ENCODE peak calls at places on chromosomes 16 and 17, in ten cellular contexts. One of them, this sample, is unnamed.

GRCh38 chr16:27795992-27796614 is 246.2 kb downstream of the KATNIP start:
- DNase-seq in right atrium auricular region: no peak
- DNase-seq in activated CD4-positive, CD25-positive, alpha-beta regulatory T cell: no peak
- DNase-seq in left ventricle myocardium inferior: peak
- DNase-seq in fibroblast of lung: peak
- DNase-seq in cardiac muscle cell: peak
- DNase-seq in prostate gland: no peak
- DNase-seq in AG04450: no peak
- DNase-seq in substantia nigra: no peak
- DNase-seq in aorta: no peak
- DNase-seq in this sample: no peak

GRCh38 chr17:7852262-7852670 is 2.6 kb upstream of the TMEM88 start:
- DNase-seq in right atrium auricular region: no peak
- DNase-seq in activated CD4-positive, CD25-positive, alpha-beta regulatory T cell: no peak
- DNase-seq in left ventricle myocardium inferior: no peak
- DNase-seq in fibroblast of lung: no peak
- DNase-seq in cardiac muscle cell: no peak
- DNase-seq in prostate gland: no peak
- DNase-seq in AG04450: no peak
- DNase-seq in substantia nigra: no peak
- DNase-seq in aorta: peak
- DNase-seq in this sample: no peak

GRCh38 chr17:4177732-4178131 is 34.7 kb downstream of the CYB5D2 start:
- DNase-seq in right atrium auricular region: no peak
- DNase-seq in activated CD4-positive, CD25-positive, alpha-beta regulatory T cell: no peak
- DNase-seq in left ventricle myocardium inferior: no peak
- DNase-seq in fibroblast of lung: no peak
- DNase-seq in cardiac muscle cell: no peak
- DNase-seq in prostate gland: no peak
- DNase-seq in AG04450: no peak
- DNase-seq in substantia nigra: no peak
- DNase-seq in aorta: no peak
- DNase-seq in this sample: no peak

GRCh38 chr16:47228241-47228640 is 84.5 kb upstream of the NETO2 start:
- DNase-seq in right atrium auricular region: no peak
- DNase-seq in activated CD4-positive, CD25-positive, alpha-beta regulatory T cell: no peak
- DNase-seq in left ventricle myocardium inferior: no peak
- DNase-seq in fibroblast of lung: no peak
- DNase-seq in cardiac muscle cell: no peak
- DNase-seq in prostate gland: no peak
- DNase-seq in AG04450: no peak
- DNase-seq in substantia nigra: no peak
- DNase-seq in aorta: no peak
- DNase-seq in this sample: no peak

GRCh38 chr17:51374220-51374619 is 113.9 kb downstream of the UTP18 start:
- DNase-seq in right atrium auricular region: no peak
- DNase-seq in activated CD4-positive, CD25-positive, alpha-beta regulatory T cell: no peak
- DNase-seq in left ventricle myocardium inferior: no peak
- DNase-seq in fibroblast of lung: no peak
- DNase-seq in cardiac muscle cell: no peak
- DNase-seq in prostate gland: no peak
- DNase-seq in AG04450: no peak
- DNase-seq in substantia nigra: no peak
- DNase-seq in aorta: no peak
- DNase-seq in this sample: no peak

GRCh38 chr17:27906238-27906603 is 13.1 kb upstream of the LYRM9 start:
- DNase-seq in right atrium auricular region: no peak
- DNase-seq in activated CD4-positive, CD25-positive, alpha-beta regulatory T cell: no peak
- DNase-seq in left ventricle myocardium inferior: no peak
- DNase-seq in fibroblast of lung: no peak
- DNase-seq in cardiac muscle cell: no peak
- DNase-seq in prostate gland: no peak
- DNase-seq in AG04450: no peak
- DNase-seq in substantia nigra: no peak
- DNase-seq in aorta: no peak
- DNase-seq in this sample: no peak

GRCh38 chr17:16352303-16352837 is 899 bp downstream of the CENPV start:
- DNase-seq in right atrium auricular region: no peak
- DNase-seq in activated CD4-positive, CD25-positive, alpha-beta regulatory T cell: no peak
- DNase-seq in left ventricle myocardium inferior: peak
- DNase-seq in fibroblast of lung: peak
- DNase-seq in cardiac muscle cell: peak
- DNase-seq in prostate gland: no peak
- DNase-seq in AG04450: no peak
- DNase-seq in substantia nigra: peak
- DNase-seq in aorta: peak
- DNase-seq in this sample: peak

GRCh38 chr17:41494524-41494923 is 4.8 kb upstream of the KRT36 start:
- DNase-seq in right atrium auricular region: no peak
- DNase-seq in activated CD4-positive, CD25-positive, alpha-beta regulatory T cell: no peak
- DNase-seq in left ventricle myocardium inferior: no peak
- DNase-seq in fibroblast of lung: no peak
- DNase-seq in cardiac muscle cell: no peak
- DNase-seq in prostate gland: no peak
- DNase-seq in AG04450: no peak
- DNase-seq in substantia nigra: no peak
- DNase-seq in aorta: peak
- DNase-seq in this sample: no peak

GRCh38 chr16:19926449-19927390 is 42.1 kb upstream of the GPRC5B start:
- DNase-seq in right atrium auricular region: no peak
- DNase-seq in activated CD4-positive, CD25-positive, alpha-beta regulatory T cell: no peak
- DNase-seq in left ventricle myocardium inferior: no peak
- DNase-seq in fibroblast of lung: peak
- DNase-seq in cardiac muscle cell: no peak
- DNase-seq in prostate gland: no peak
- DNase-seq in AG04450: peak
- DNase-seq in substantia nigra: no peak
- DNase-seq in aorta: no peak
- DNase-seq in this sample: no peak

GRCh38 chr16:23254338-23254737 is 47.8 kb upstream of the SCNN1B start:
- DNase-seq in right atrium auricular region: no peak
- DNase-seq in activated CD4-positive, CD25-positive, alpha-beta regulatory T cell: no peak
- DNase-seq in left ventricle myocardium inferior: no peak
- DNase-seq in fibroblast of lung: no peak
- DNase-seq in cardiac muscle cell: peak
- DNase-seq in prostate gland: no peak
- DNase-seq in AG04450: no peak
- DNase-seq in substantia nigra: no peak
- DNase-seq in aorta: no peak
- DNase-seq in this sample: no peak

GRCh38 chr17:27379863-27380533 is 76.2 kb upstream of the KSR1 start:
- DNase-seq in right atrium auricular region: no peak
- DNase-seq in activated CD4-positive, CD25-positive, alpha-beta regulatory T cell: no peak
- DNase-seq in left ventricle myocardium inferior: peak
- DNase-seq in fibroblast of lung: peak
- DNase-seq in cardiac muscle cell: no peak
- DNase-seq in prostate gland: peak
- DNase-seq in AG04450: no peak
- DNase-seq in substantia nigra: peak
- DNase-seq in aorta: peak
- DNase-seq in this sample: no peak

GRCh38 chr16:988465-989353 is 7.1 kb downstream of the SOX8 start:
- DNase-seq in right atrium auricular region: peak
- DNase-seq in activated CD4-positive, CD25-positive, alpha-beta regulatory T cell: no peak
- DNase-seq in left ventricle myocardium inferior: no peak
- DNase-seq in fibroblast of lung: no peak
- DNase-seq in cardiac muscle cell: no peak
- DNase-seq in prostate gland: no peak
- DNase-seq in AG04450: no peak
- DNase-seq in substantia nigra: peak
- DNase-seq in aorta: peak
- DNase-seq in this sample: no peak

This sample was measured in naive B cell.